ENCODE peak calls at places on chromosomes 7 and 10, in four cellular contexts. X is retinal pigment epithelial cell, E is Caco-2, I is endothelial cell. C is an unnamed sample.

GRCh38 chr7:14639801-14640200 is 262.8 kb downstream of the DGKB start:
- DNase-seq in X (no peak), E (no peak), I (no peak), C (no peak)

GRCh38 chr10:125795111-125795510 is 19.5 kb upstream of the MMP21 start:
- DNase-seq in X (peak; percentile 85), E (no peak), I (no peak), C (no peak)

GRCh38 chr7:140049339-140050024 is 13.3 kb downstream of the PARP12 start:
- DNase-seq in X (no peak), E (peak; percentile 70), I (peak; percentile 25), C (no peak)

GRCh38 chr10:13271552-13272163 is 28.2 kb downstream of the PHYH start:
- DNase-seq in X (no peak), E (peak; percentile 61), I (peak; percentile 53), C (peak; percentile 78)

GRCh38 chr7:66542528-66543373 is 85.9 kb upstream of the KCTD7 start:
- DNase-seq in X (no peak), E (no peak), I (no peak), C (no peak)

GRCh38 chr7:81577642-81578349 is 192.1 kb downstream of the HGF start:
- DNase-seq in X (no peak), E (no peak), I (no peak), C (no peak)

GRCh38 chr10:60384708-60385398 is 4.8 kb downstream of the ANK3 start:
- DNase-seq in X (peak; percentile 86), E (no peak), I (no peak), C (no peak)

GRCh38 chr7:30986331-30986730 is 22.6 kb downstream of the GHRHR start:
- DNase-seq in X (no peak), E (no peak), I (no peak), C (no peak)

GRCh38 chr7:128174391-128174790 is 66.7 kb upstream of the LEP start:
- DNase-seq in X (no peak), E (no peak), I (no peak), C (peak; percentile 41)

GRCh38 chr10:132636358-132636757 is 98.8 kb downstream of the INPP5A start:
- DNase-seq in X (no peak), E (no peak), I (no peak), C (peak; percentile 22)

GRCh38 chr7:124718032-124718766 is 47.4 kb downstream of the GPR37 start:
- DNase-seq in X (no peak), E (no peak), I (no peak), C (no peak)

GRCh38 chr10:127801302-127801701 is 64.3 kb downstream of the FOXI2 start:
- DNase-seq in X (no peak), E (no peak), I (no peak), C (no peak)

GRCh38 chr7:102150266-102150665 is 136.4 kb upstream of the SH2B2 start:
- DNase-seq in X (no peak), E (no peak), I (no peak), C (no peak)

GRCh38 chr7:85186521-85187241 is at the start of gene SEMA3D:
- DNase-seq in X (peak; percentile 48), E (peak; percentile 33), I (peak; percentile 95), C (peak; percentile 93)

GRCh38 chr7:105473163-105473562 is 48.9 kb downstream of the PUS7 start:
- DNase-seq in X (no peak), E (no peak), I (no peak), C (no peak)

GRCh38 chr7:93442478-93443224 is 131.9 kb downstream of the CALCR start:
- DNase-seq in X (no peak), E (peak; percentile 48), I (peak; percentile 61), C (peak; percentile 52)

GRCh38 chr7:35697414-35698175 is 2.7 kb upstream of the HERPUD2 start:
- DNase-seq in X (peak; percentile 54), E (no peak), I (no peak), C (no peak)

GRCh38 chr10:47412177-47412730 is 28.2 kb upstream of the ZNF488 start:
- DNase-seq in X (no peak), E (no peak), I (no peak), C (no peak)

GRCh38 chr7:18421297-18422004 is 74.1 kb upstream of the HDAC9 start:
- DNase-seq in X (peak; percentile 80), E (no peak), I (no peak), C (no peak)

GRCh38 chr7:114426824-114427223 is 12.2 kb downstream of the FOXP2 start:
- DNase-seq in X (no peak), E (no peak), I (no peak), C (no peak)

GRCh38 chr10:2111936-2112335 is 374.6 kb upstream of the ADARB2 start:
- DNase-seq in X (no peak), E (peak; percentile 75), I (no peak), C (no peak)

GRCh38 chr10:23110722-23111660 is 15.6 kb downstream of the MSRB2 start:
- DNase-seq in X (no peak), E (no peak), I (no peak), C (peak; percentile 54)

GRCh38 chr10:130013938-130014733 is 50.1 kb upstream of the EBF3 start:
- DNase-seq in X (no peak), E (peak; percentile 14), I (no peak), C (no peak)

GRCh38 chr7:44374007-44374763 is 48.8 kb upstream of the CAMK2B start:
- DNase-seq in X (no peak), E (no peak), I (no peak), C (no peak)

GRCh38 chr7:44377134-44377463 is 51.7 kb upstream of the CAMK2B start:
- DNase-seq in X (no peak), E (no peak), I (no peak), C (no peak)

GRCh38 chr7:44376429-44377133 is 51.2 kb upstream of the CAMK2B start:
- DNase-seq in X (no peak), E (no peak), I (no peak), C (no peak)

GRCh38 chr7:44375926-44376342 is 50.5 kb upstream of the CAMK2B start:
- DNase-seq in X (no peak), E (no peak), I (no peak), C (no peak)

GRCh38 chr7:44375236-44375699 is 49.9 kb upstream of the CAMK2B start:
- DNase-seq in X (no peak), E (no peak), I (peak; percentile 62), C (no peak)
- TF ChIP-seq CTCF in X (peak; percentile 48), E (peak; percentile 27), I (peak; percentile 57), C (no peak)

DNA sequence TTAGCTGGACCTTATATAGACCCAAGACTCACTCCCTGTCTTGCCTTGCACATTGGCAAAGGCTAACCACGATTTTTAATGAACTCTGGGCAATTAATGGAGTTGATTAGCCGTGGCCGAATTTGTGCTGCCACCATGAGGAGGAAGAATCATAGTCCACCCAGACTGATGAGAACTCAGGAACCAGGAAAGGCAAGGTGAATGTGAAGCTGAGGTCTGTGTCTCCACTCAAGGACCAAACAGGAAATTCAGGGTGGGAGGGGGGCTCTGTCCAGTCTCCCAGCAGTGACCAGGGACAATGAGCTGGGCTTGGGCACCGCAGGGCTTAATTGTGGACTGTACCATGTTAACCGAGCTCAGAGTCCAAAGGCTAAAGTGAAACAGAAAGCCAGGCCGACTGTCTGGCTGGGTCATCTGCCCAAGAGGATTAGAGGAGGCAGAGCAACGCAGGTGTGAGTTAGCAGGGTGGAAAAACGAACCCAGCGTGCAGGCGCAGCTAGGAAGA is 127.0 kb upstream of the JCAD start:
- DNase-seq in X (no peak), E (peak; percentile 54), I (peak; percentile 13), C (no peak)
- TF ChIP-seq CTCF in X (no peak), E (no peak), I (no peak), C (no peak)

GRCh38 chr7:29878081-29878688 is 71.9 kb downstream of the WIPF3 start:
- DNase-seq in X (no peak), E (no peak), I (no peak), C (peak; percentile 29)
- TF ChIP-seq CTCF in X (peak; percentile 75), E (peak; percentile 58), I (peak; percentile 67), C (peak; percentile 70)

GRCh38 chr7:22729180-22729579 is 2.2 kb downstream of the IL6 start:
- DNase-seq in X (no peak), E (no peak), I (no peak), C (no peak)

GRCh38 chr7:22733761-22734160 is 6.8 kb downstream of the IL6 start:
- DNase-seq in X (no peak), E (no peak), I (no peak), C (no peak)

GRCh38 chr7:22730921-22731654 is 4.1 kb downstream of the IL6 start:
- DNase-seq in X (no peak), E (no peak), I (no peak), C (no peak)

GRCh38 chr7:22731781-22732180 is 4.8 kb downstream of the IL6 start:
- DNase-seq in X (no peak), E (no peak), I (no peak), C (no peak)

GRCh38 chr7:22732556-22733126 is 5.6 kb downstream of the IL6 start:
- DNase-seq in X (no peak), E (no peak), I (no peak), C (no peak)
- TF ChIP-seq CTCF in X (peak; percentile 44), E (peak; percentile 36), I (no peak), C (no peak)

DNA sequence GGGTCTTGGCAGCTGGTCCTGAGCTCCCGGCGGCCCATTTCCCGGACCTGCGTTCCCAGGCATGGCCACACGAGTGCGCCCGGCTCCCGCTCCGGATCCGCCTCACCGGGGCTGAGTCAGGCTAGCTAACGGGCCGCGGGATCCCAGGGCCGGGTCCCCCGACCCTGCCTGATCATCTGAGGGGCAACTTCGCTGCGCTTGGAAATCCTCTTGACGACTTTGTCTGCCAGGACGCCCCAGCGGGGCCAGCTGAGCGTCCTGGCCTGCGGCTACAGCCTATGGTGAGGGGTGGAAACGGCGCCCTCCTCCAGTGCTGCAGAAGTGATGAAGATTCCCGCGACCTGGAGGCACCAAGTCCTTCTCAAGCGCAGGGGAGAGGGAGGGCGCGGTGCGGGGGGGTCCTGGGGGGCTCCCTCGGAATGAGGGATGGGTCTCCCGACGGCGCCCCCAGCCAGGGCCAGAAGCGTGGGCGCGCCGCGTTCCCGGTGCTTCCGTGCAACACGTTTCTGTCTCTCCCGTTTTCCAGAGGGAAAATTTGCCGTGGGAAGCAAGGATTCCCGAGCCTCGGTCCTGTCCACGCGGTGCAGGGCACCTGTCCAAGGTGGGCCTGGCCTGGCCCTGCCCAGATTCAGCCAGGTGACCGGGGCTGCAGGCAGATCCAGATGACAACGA is 212.4 kb downstream of the CCSER2 start:
- DNase-seq in X (no peak), E (no peak), I (peak; percentile 89), C (peak; percentile 90)
- TF ChIP-seq CTCF in X (peak; percentile 82), E (no peak), I (peak; percentile 79), C (peak; percentile 80)

DNA sequence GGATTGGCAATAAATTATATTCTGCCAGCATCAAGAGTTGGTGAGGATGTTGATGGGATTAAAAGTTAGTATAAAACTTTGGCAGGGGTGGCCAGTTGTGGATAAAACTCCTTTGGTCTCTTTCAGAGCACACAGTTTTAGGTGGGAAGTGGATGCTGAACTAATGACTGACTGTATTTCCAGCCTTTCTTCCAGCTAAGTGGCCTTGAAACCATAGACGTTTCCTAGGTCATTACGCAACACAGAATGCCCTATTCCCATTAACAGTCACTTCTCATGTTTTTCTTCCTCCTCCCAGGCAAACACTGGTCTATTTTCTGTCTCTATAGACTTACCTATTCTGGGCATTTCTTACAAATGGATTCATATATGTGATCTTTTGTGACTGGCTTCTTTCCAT is 467.4 kb downstream of the NEBL start:
- DNase-seq in X (no peak), E (no peak), I (no peak), C (no peak)
- TF ChIP-seq CTCF in X (no peak), E (no peak), I (no peak), C (no peak)

C was measured in glutamatergic neuron.